ENCODE peak calls at places on chromosomes 6 and 20, in nine cellular contexts. H is SK-N-SH, S is stomach, F is spleen, K is prostate gland, G is HCT116, Q is H1, V is HL-60, E is transverse colon. M is an unnamed sample.
A peak's percentile ranks its signal among the peaks of the same experiment; 100 is the strongest.

GRCh38 chr6:107576852-107577251 is 86.9 kb downstream of the SOBP start:
- DNase-seq in F (no peak), H (no peak), S (no peak), Q (no peak), G (no peak), K (no peak), V (no peak), E (no peak), M (no peak)

GRCh38 chr20:437787-438486 is 24.4 kb downstream of the TBC1D20 start:
- DNase-seq in V (no peak), E (no peak), F (no peak), H (no peak), S (no peak), K (no peak), Q (no peak), G (no peak), M (peak; percentile 35)

GRCh38 chr6:33634203-33634727 is 13.1 kb downstream of the ITPR3 start:
- DNase-seq in E (no peak), K (no peak), Q (no peak), S (peak; percentile 73), G (no peak), H (peak; percentile 78), F (no peak), V (no peak), M (no peak)

GRCh38 chr20:297925-298754 is 770 bp downstream of the ZCCHC3 start:
- DNase-seq in Q (peak; percentile 65), K (peak; percentile 53), F (peak; percentile 92), H (peak; percentile 65), S (peak; percentile 66), G (no peak), V (peak; percentile 86), E (peak; percentile 84), M (peak; percentile 50)

GRCh38 chr20:60052322-60052721 is 94.1 kb downstream of the CDH26 start:
- DNase-seq in F (no peak), Q (no peak), V (no peak), E (no peak), H (no peak), K (no peak), G (no peak), S (no peak), M (no peak)

GRCh38 chr20:41540916-41541315 is 77.3 kb downstream of the CHD6 start:
- DNase-seq in F (no peak), H (peak; percentile 27), S (no peak), Q (no peak), V (no peak), E (no peak), G (no peak), K (no peak), M (no peak)

GRCh38 chr20:41063442-41063841 is 34.8 kb downstream of the TOP1 start:
- DNase-seq in F (no peak), H (no peak), S (no peak), G (no peak), E (no peak), V (no peak), Q (no peak), K (no peak), M (no peak)

GRCh38 chr6:168263351-168263905 is 56.1 kb downstream of the DACT2 start:
- DNase-seq in E (no peak), V (no peak), K (no peak), S (no peak), Q (no peak), G (no peak), F (no peak), H (no peak), M (no peak)

GRCh38 chr20:49615401-49616153 is 47.6 kb upstream of the PTGIS start:
- DNase-seq in F (peak; percentile 79), Q (no peak), S (peak; percentile 81), H (no peak), V (no peak), G (no peak), K (no peak), E (peak; percentile 67), M (no peak)

GRCh38 chr6:17923401-17923863 is 64.0 kb downstream of the KIF13A start:
- DNase-seq in S (no peak), V (no peak), Q (no peak), H (no peak), G (no peak), E (no peak), F (no peak), K (no peak), M (no peak)
- TF ChIP-seq POLR2AphosphoS5 in S (no peak), V (no peak), Q (no peak), H (no peak), G (no peak), E (no peak), F (no peak), K (no peak), M (no peak)

GRCh38 chr6:10847684-10848083 is 9.3 kb upstream of the MAK start:
- DNase-seq in S (no peak), H (peak; percentile 19), V (no peak), E (no peak), Q (no peak), G (no peak), F (no peak), K (no peak), M (no peak)
- TF ChIP-seq CTCF in S (no peak), H (peak; percentile 58), V (no peak), E (peak; percentile 8), Q (no peak), G (peak; percentile 18), F (no peak), K (no peak), M (peak; percentile 20)

DNA sequence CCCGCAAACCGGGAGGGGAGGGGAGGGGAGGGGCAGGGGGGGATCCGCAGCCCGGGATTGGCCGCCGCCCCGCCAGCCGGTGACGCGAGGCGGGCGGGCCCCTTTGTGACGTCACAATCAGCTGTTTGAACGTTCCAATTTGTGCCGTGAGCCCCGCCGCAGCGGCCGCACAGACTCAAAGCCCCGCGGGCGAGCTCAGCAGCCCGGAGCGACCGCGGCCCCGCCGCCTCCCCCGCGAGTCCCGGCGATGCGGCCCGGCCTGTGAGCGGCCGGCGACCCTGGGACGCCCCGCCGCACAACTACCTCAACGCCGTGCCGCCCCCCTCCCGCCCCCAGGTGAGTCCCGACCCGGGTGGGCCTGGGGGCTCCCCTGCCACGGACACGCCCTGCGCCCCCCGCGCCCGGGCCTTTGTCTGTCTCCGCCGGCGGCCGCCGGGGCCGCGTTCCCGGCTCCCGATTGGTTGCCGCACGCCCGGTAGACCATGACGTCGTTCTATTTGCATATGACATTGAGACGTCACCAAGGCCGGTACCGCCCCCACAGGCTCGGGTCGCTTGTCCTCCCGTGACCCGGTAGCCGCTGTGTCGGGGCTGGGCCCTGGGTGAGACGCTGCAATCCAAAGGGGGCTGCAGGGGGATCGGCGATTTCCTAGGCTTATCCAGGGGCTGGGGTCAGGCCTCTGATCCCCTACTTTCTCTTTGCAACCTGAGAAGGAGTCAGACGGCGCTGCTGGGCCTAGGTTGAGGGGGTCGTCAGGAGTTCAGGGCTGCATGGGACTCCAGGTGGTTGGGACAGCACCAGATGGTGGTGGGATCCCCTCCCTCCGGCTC is at the start of gene TP53INP2:
- DNase-seq in F (peak; percentile 95), Q (peak; percentile 95), S (peak; percentile 96), V (peak; percentile 74), E (peak; percentile 96), G (peak; percentile 74), H (peak; percentile 96), K (peak; percentile 92), M (peak; percentile 93)
- TF ChIP-seq POLR2AphosphoS5 in F (peak; percentile 83), Q (peak; percentile 44), S (peak; percentile 69), V (no peak), E (peak; percentile 29), G (no peak), H (no peak), K (peak; percentile 54), M (no peak)

DNA sequence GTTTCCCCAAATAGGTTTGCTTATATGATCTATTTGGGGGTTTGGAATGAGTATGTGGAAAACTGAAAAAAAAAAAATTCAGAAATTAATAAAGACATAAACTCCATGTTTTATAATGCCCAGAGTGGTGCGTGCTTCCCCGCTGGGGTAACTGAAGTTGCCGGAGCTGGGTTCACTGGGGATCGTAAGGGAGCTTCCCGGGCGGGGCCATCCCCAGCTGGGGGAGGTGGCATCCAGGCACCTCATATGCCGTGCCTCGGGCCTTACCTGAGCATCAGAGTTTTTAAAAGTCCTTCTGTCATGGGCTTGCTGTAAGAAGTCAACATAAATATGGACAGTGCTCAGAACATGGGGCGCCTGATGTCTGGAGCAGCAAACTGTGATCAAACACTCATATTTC is 17.9 kb upstream of the RAMACL start:
- DNase-seq in E (no peak), Q (no peak), H (no peak), G (no peak), S (no peak), F (no peak), K (no peak), V (no peak), M (no peak)
- TF ChIP-seq CTCF in E (no peak), Q (no peak), H (no peak), G (no peak), S (no peak), F (no peak), K (no peak), V (no peak), M (no peak)

DNA sequence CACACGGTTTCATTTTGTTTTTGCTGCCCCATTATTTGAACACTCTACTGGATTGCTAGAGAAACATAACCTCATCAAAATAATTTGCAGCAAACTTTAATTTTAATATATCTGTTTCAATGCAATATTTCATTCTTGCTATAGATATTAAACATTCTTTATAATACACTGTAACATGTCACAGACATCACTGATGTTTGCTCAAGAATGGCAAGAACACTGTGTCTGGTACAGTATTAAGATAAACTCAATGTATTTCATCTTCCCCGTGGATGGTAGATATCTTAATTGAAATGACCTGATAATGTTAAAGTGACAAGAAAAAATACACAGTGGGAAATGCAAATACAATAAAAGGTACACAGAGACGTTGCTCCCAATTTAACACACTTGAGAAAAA is 86.0 kb downstream of the PTCHD4 start:
- DNase-seq in K (no peak), V (no peak), S (no peak), Q (no peak), E (no peak), H (no peak), F (no peak), G (no peak), M (no peak)
- TF ChIP-seq POLR2AphosphoS5 in K (no peak), V (no peak), S (no peak), Q (no peak), E (no peak), H (no peak), F (no peak), G (no peak), M (no peak)

GRCh38 chr6:158793432-158793831 is 25.7 kb downstream of the EZR start:
- DNase-seq in V (no peak), G (peak; percentile 68), H (peak; percentile 37), Q (no peak), S (peak; percentile 19), E (peak; percentile 6), K (no peak), F (no peak), M (no peak)
- TF ChIP-seq CTCF in V (no peak), G (no peak), H (peak; percentile 62), Q (peak; percentile 57), S (peak; percentile 25), E (no peak), K (no peak), F (peak; percentile 39), M (no peak)